ENCODE peak calls at places on chromosomes 2 and 18, in seven cellular contexts. One of them, this sample, is unnamed.

GRCh38 chr18:46211816-46212215 is 107.6 kb downstream of the HAUS1 start:
- DNase-seq in heart right ventricle: no peak
- DNase-seq in A549: no peak
- DNase-seq in lower leg skin: no peak
- DNase-seq in fibroblast of lung: peak
- DNase-seq in Peyer's patch: no peak
- DNase-seq in endodermal cell: no peak
- DNase-seq in this sample: no peak

GRCh38 chr2:45315881-45316280 is 295.2 kb downstream of the SRBD1 start:
- DNase-seq in Peyer's patch: no peak
- DNase-seq in lower leg skin: no peak
- DNase-seq in fibroblast of lung: peak
- DNase-seq in A549: no peak
- DNase-seq in heart right ventricle: no peak
- DNase-seq in endodermal cell: no peak
- DNase-seq in this sample: no peak

GRCh38 chr2:181157326-181157725 is 176.9 kb downstream of the UBE2E3 start:
- DNase-seq in endodermal cell: no peak
- DNase-seq in fibroblast of lung: peak
- DNase-seq in A549: no peak
- DNase-seq in Peyer's patch: no peak
- DNase-seq in heart right ventricle: no peak
- DNase-seq in lower leg skin: no peak
- DNase-seq in this sample: no peak

GRCh38 chr2:23711979-23712755 is 214.8 kb downstream of the ATAD2B start:
- DNase-seq in fibroblast of lung: peak
- DNase-seq in A549: no peak
- DNase-seq in lower leg skin: no peak
- DNase-seq in Peyer's patch: no peak
- DNase-seq in heart right ventricle: peak
- DNase-seq in endodermal cell: peak
- DNase-seq in this sample: no peak

GRCh38 chr2:84840306-84840705 is 40.6 kb downstream of the TRABD2A start:
- DNase-seq in heart right ventricle: no peak
- DNase-seq in fibroblast of lung: peak
- DNase-seq in endodermal cell: no peak
- DNase-seq in Peyer's patch: peak
- DNase-seq in A549: no peak
- DNase-seq in lower leg skin: no peak
- DNase-seq in this sample: no peak

GRCh38 chr2:7419814-7420213 is 502.6 kb downstream of the RNF144A start:
- DNase-seq in endodermal cell: no peak
- DNase-seq in fibroblast of lung: no peak
- DNase-seq in A549: no peak
- DNase-seq in lower leg skin: no peak
- DNase-seq in Peyer's patch: no peak
- DNase-seq in heart right ventricle: no peak
- DNase-seq in this sample: no peak

GRCh38 chr18:9101730-9102390 is 639 bp upstream of the NDUFV2 start:
- DNase-seq in Peyer's patch: no peak
- DNase-seq in lower leg skin: no peak
- DNase-seq in heart right ventricle: peak
- DNase-seq in A549: peak
- DNase-seq in fibroblast of lung: peak
- DNase-seq in endodermal cell: no peak
- DNase-seq in this sample: no peak

GRCh38 chr2:120388222-120389035 is 42.5 kb downstream of the INHBB start:
- DNase-seq in A549: no peak
- DNase-seq in Peyer's patch: peak
- DNase-seq in lower leg skin: no peak
- DNase-seq in fibroblast of lung: no peak
- DNase-seq in endodermal cell: no peak
- DNase-seq in heart right ventricle: no peak
- DNase-seq in this sample: no peak

GRCh38 chr2:233029321-233029720 is 3.2 kb upstream of the NEU2 start:
- DNase-seq in endodermal cell: no peak
- DNase-seq in Peyer's patch: no peak
- DNase-seq in heart right ventricle: no peak
- DNase-seq in lower leg skin: no peak
- DNase-seq in fibroblast of lung: peak
- DNase-seq in A549: no peak
- DNase-seq in this sample: no peak

GRCh38 chr2:46145840-46146239 is 151.4 kb upstream of the EPAS1 start:
- DNase-seq in endodermal cell: no peak
- DNase-seq in heart right ventricle: no peak
- DNase-seq in lower leg skin: no peak
- DNase-seq in A549: no peak
- DNase-seq in fibroblast of lung: no peak
- DNase-seq in Peyer's patch: no peak
- DNase-seq in this sample: no peak

GRCh38 chr2:28895189-28895893 is 874 bp downstream of the WDR43 start:
- DNase-seq in lower leg skin: peak
- DNase-seq in A549: peak
- DNase-seq in fibroblast of lung: peak
- DNase-seq in endodermal cell: peak
- DNase-seq in Peyer's patch: peak
- DNase-seq in heart right ventricle: peak
- DNase-seq in this sample: peak

GRCh38 chr2:179595284-179595683 is 266.1 kb downstream of the ZNF385B start:
- DNase-seq in fibroblast of lung: no peak
- DNase-seq in lower leg skin: no peak
- DNase-seq in heart right ventricle: no peak
- DNase-seq in endodermal cell: peak
- DNase-seq in A549: no peak
- DNase-seq in Peyer's patch: no peak
- DNase-seq in this sample: no peak

GRCh38 chr18:26089247-26090129 is 925 bp downstream of the SS18 start:
- DNase-seq in lower leg skin: no peak
- DNase-seq in fibroblast of lung: peak
- DNase-seq in endodermal cell: no peak
- DNase-seq in heart right ventricle: no peak
- DNase-seq in Peyer's patch: no peak
- DNase-seq in A549: no peak
- DNase-seq in this sample: no peak

GRCh38 chr2:239465017-239466001 is 64.5 kb upstream of the HDAC4 start:
- DNase-seq in Peyer's patch: peak
- DNase-seq in A549: peak
- DNase-seq in lower leg skin: peak
- DNase-seq in endodermal cell: peak
- DNase-seq in fibroblast of lung: peak
- DNase-seq in heart right ventricle: peak
- DNase-seq in this sample: peak

GRCh38 chr2:23283653-23284052 is 101.3 kb upstream of the KLHL29 start:
- DNase-seq in A549: no peak
- DNase-seq in lower leg skin: no peak
- DNase-seq in heart right ventricle: no peak
- DNase-seq in endodermal cell: no peak
- DNase-seq in fibroblast of lung: peak
- DNase-seq in Peyer's patch: no peak
- DNase-seq in this sample: no peak

GRCh38 chr2:11753886-11754704 is 7.7 kb downstream of the LPIN1 start:
- DNase-seq in A549: peak
- DNase-seq in heart right ventricle: peak
- DNase-seq in Peyer's patch: peak
- DNase-seq in lower leg skin: no peak
- DNase-seq in fibroblast of lung: peak
- DNase-seq in endodermal cell: peak
- DNase-seq in this sample: no peak
- H3K4me3 ChIP-seq in A549: no peak
- H3K4me3 ChIP-seq in heart right ventricle: no peak
- H3K4me3 ChIP-seq in Peyer's patch: peak
- H3K4me3 ChIP-seq in lower leg skin: no peak
- H3K4me3 ChIP-seq in fibroblast of lung: no peak
- H3K4me3 ChIP-seq in endodermal cell: no peak
- H3K4me3 ChIP-seq in this sample: peak

DNA sequence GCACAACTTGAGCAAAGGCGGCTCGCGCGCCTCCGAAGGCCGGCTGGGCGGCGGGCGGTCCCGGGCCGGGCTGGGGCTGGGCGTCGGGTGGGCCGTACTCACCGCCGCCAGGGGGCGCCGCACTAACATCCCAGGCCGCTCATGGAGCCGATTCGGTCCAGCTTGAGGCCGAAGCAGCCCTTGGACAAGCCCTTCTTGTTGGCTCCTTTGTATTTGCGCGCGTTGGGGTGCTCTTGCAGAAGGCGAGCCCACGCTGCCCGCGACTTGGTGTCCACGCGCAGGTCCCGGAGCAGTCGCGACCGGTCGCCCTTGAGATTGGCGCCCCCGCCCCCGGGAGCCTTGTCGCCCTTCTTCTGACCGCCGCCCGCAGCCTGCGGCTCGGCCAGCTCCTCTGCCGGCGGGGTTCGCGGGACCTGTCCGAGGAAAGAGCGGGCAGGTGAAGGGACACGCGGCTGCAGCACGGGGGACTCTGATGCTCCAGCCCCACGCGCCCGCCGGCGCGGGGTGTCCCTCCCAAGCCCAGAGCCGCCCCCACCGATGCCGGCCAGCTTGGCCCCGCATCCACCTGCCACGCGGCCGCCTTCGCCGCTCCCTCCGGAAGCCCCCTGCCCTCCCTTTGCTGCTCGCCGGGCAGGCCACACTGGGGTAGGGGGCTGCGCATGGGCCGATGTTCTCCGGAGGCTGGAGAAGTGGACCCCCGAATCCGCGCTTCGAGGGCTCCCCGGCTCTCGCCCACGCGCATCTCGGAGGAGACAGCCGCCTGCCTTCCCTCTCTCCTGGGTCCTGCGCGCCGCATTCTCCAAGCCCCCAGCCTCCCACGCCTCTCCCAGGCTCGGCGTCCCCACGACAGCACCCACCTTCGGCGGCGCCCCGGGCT is 655 bp downstream of the NPPC start:
- DNase-seq in lower leg skin: peak
- DNase-seq in Peyer's patch: peak
- DNase-seq in fibroblast of lung: peak
- DNase-seq in A549: peak
- DNase-seq in heart right ventricle: peak
- DNase-seq in endodermal cell: peak
- DNase-seq in this sample: no peak
- H3K4me3 ChIP-seq in lower leg skin: peak
- H3K4me3 ChIP-seq in Peyer's patch: peak
- H3K4me3 ChIP-seq in fibroblast of lung: no peak
- H3K4me3 ChIP-seq in A549: peak
- H3K4me3 ChIP-seq in heart right ventricle: peak
- H3K4me3 ChIP-seq in endodermal cell: peak
- H3K4me3 ChIP-seq in this sample: peak

GRCh38 chr2:27261926-27262298 is 935 bp downstream of the SLC30A3 start:
- DNase-seq in Peyer's patch: no peak
- DNase-seq in A549: no peak
- DNase-seq in lower leg skin: no peak
- DNase-seq in endodermal cell: peak
- DNase-seq in heart right ventricle: no peak
- DNase-seq in fibroblast of lung: no peak
- DNase-seq in this sample: no peak

GRCh38 chr2:27263287-27264252 is 723 bp upstream of the SLC30A3 start:
- DNase-seq in fibroblast of lung: no peak
- DNase-seq in A549: no peak
- DNase-seq in lower leg skin: no peak
- DNase-seq in Peyer's patch: no peak
- DNase-seq in heart right ventricle: no peak
- DNase-seq in endodermal cell: peak
- DNase-seq in this sample: no peak

GRCh38 chr2:27264253-27264752 is 1.5 kb upstream of the SLC30A3 start:
- DNase-seq in heart right ventricle: no peak
- DNase-seq in endodermal cell: peak
- DNase-seq in fibroblast of lung: no peak
- DNase-seq in lower leg skin: no peak
- DNase-seq in Peyer's patch: no peak
- DNase-seq in A549: no peak
- DNase-seq in this sample: no peak

GRCh38 chr2:27261241-27261925 is 1.5 kb downstream of the SLC30A3 start:
- DNase-seq in A549: no peak
- DNase-seq in Peyer's patch: no peak
- DNase-seq in fibroblast of lung: no peak
- DNase-seq in endodermal cell: peak
- DNase-seq in heart right ventricle: no peak
- DNase-seq in lower leg skin: no peak
- DNase-seq in this sample: no peak

DNA sequence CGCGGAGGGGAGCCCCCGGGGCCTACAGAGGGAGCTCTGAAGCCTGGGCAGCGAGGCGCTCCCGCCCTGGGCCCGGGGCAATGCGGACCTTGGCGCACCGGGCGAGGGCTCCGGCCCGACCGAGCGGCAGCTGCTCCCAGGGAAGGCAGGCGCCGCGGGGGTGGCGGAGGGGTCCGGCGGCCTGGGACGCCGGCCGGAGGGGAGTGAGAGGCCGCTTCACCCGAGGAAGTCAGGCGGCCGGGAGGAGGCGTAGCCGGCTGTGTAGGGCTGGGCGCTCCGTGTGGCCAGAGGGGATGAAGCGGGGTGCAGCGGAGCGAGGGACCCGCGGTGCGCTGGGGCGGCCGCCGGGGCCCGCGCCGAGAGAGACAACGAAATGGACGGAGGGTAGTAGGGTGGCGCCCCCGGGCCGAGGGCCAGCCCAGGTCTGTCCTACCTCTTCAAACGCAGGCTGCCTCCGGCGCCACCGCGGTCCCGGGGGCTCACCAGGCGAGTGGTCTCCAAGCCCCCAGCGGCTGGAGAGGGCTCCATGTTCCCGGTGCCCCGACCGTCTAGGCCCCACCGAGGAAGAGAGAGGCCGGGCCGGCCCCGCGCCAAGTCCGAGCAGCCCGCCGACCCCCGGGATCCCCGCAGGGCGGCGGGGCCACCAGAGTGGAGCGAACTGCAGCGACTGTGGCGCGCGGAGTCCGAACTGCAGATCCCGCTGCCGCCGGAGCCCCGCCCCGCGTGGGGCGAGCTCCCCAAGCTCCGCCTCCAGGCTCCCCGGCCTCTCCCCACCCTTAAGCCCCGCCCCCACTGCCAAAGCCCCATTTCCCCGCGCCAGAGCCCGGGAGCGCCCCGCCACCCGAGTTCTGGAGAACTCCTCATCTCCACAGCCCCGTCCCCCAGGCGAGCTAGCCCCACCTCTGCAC is at the start of gene SLC30A3:
- DNase-seq in fibroblast of lung: no peak
- DNase-seq in Peyer's patch: peak
- DNase-seq in endodermal cell: peak
- DNase-seq in heart right ventricle: peak
- DNase-seq in lower leg skin: peak
- DNase-seq in A549: peak
- DNase-seq in this sample: no peak
- H3K4me3 ChIP-seq in fibroblast of lung: peak
- H3K4me3 ChIP-seq in Peyer's patch: peak
- H3K4me3 ChIP-seq in endodermal cell: peak
- H3K4me3 ChIP-seq in heart right ventricle: peak
- H3K4me3 ChIP-seq in lower leg skin: peak
- H3K4me3 ChIP-seq in A549: peak
- H3K4me3 ChIP-seq in this sample: peak

DNA sequence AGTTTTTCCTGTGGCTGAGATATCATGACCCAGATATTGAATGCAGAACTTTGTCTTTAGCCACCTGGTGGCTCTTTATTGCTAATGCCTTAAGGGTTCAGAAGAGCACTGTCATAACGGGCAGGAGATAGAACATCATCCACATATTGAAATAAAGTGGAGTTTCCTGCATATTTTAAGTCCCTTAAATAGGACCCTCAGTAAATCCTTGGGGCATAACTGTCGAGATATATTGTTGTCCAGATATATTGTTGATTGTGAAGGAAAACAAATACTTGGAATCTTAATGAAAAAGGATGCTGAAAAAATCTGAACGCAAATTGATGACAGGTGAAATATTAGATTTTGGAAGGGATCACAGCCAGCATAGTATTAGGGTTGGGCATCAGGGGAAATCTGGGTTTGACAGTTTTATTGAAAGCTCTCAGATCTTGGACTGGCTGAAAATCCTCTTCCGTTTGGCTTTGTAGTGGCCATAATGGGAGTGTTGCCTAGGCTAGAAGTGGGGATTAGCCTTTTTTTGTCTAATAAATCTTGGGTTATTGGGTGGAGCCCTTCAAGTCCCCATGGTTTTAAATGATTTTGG is 13.9 kb upstream of the ZDBF2 start:
- DNase-seq in A549: peak
- DNase-seq in endodermal cell: no peak
- DNase-seq in fibroblast of lung: peak
- DNase-seq in lower leg skin: no peak
- DNase-seq in heart right ventricle: no peak
- DNase-seq in Peyer's patch: no peak
- DNase-seq in this sample: no peak
- H3K4me3 ChIP-seq in A549: no peak
- H3K4me3 ChIP-seq in endodermal cell: no peak
- H3K4me3 ChIP-seq in fibroblast of lung: no peak
- H3K4me3 ChIP-seq in lower leg skin: no peak
- H3K4me3 ChIP-seq in heart right ventricle: no peak
- H3K4me3 ChIP-seq in Peyer's patch: no peak
- H3K4me3 ChIP-seq in this sample: no peak